ENCODE peak calls at places on chromosomes 4 and X, in seven cellular contexts. K is coronary artery; O is fibroblast of pulmonary artery; W is pancreas; S is CD8-positive, alpha-beta T cell; A is fibroblast of the aortic adventitia; N is transverse colon. M is an unnamed sample.

GRCh38 chr4:109826719-109827118 is 1.1 kb upstream of the RRH start:
- DNase-seq in W (no peak), S (no peak), N (no peak), O (peak; percentile 52), K (no peak), A (peak; percentile 53), M (peak; percentile 39)

GRCh38 chr4:56874166-56874565 is 33.5 kb upstream of the REST start:
- DNase-seq in K (no peak), A (no peak), N (peak; percentile 56), O (no peak), S (no peak), W (no peak), M (no peak)

GRCh38 chr4:62018537-62018936 is 818.4 kb downstream of the ADGRL3 start:
- DNase-seq in A (no peak), K (no peak), O (no peak), N (no peak), W (no peak), S (no peak), M (no peak)

GRCh38 chr4:175509320-175509719 is 302.7 kb downstream of the GPM6A start:
- DNase-seq in S (no peak), N (no peak), W (no peak), A (no peak), O (no peak), K (no peak), M (peak; percentile 7)

GRCh38 chrX:3231766-3232165 is 114.7 kb downstream of the MXRA5 start:
- DNase-seq in A (peak; percentile 9), S (no peak), K (no peak), N (no peak), O (no peak), W (no peak), M (no peak)

GRCh38 chr4:138184881-138185280 is 57.3 kb downstream of the SLC7A11 start:
- DNase-seq in A (no peak), O (no peak), N (no peak), K (no peak), W (no peak), S (no peak), M (no peak)

GRCh38 chrX:75086731-75087195 is 69.3 kb downstream of the ABCB7 start:
- DNase-seq in K (no peak), A (peak; percentile 36), N (no peak), O (peak; percentile 57), W (no peak), S (no peak), M (peak; percentile 39)

GRCh38 chr4:31964691-31965090 is 1244.5 kb downstream of the PCDH7 start:
- DNase-seq in S (no peak), K (no peak), O (no peak), A (no peak), W (no peak), N (no peak), M (no peak)

GRCh38 chr4:184750926-184751584 is 17.2 kb upstream of the CENPU start:
- DNase-seq in N (no peak), O (peak; percentile 39), W (no peak), K (no peak), A (peak; percentile 39), S (no peak), M (no peak)

GRCh38 chr4:186557061-186557460 is 1.7 kb upstream of the MTNR1A start:
- DNase-seq in N (no peak), S (no peak), W (no peak), A (no peak), K (no peak), O (peak; percentile 18), M (peak; percentile 28)

GRCh38 chr4:26909369-26909768 is 48.7 kb downstream of the STIM2 start:
- DNase-seq in K (no peak), W (no peak), A (no peak), O (peak; percentile 29), N (no peak), S (no peak), M (no peak)

GRCh38 chr4:32396504-32396903 is 1676.3 kb downstream of the PCDH7 start:
- DNase-seq in W (no peak), S (no peak), N (no peak), A (no peak), O (no peak), K (no peak), M (no peak)

GRCh38 chr4:169649545-169650226 is 29.3 kb downstream of the CLCN3 start:
- DNase-seq in S (no peak), W (peak; percentile 45), O (peak; percentile 45), K (no peak), A (peak; percentile 48), N (no peak), M (no peak)

GRCh38 chr4:89939994-89940393 is 45.3 kb downstream of the MMRN1 start:
- DNase-seq in S (no peak), K (no peak), A (no peak), N (no peak), W (peak; percentile 16), O (peak; percentile 39), M (no peak)

GRCh38 chr4:171433674-171434073 is 379.5 kb upstream of the GALNTL6 start:
- DNase-seq in O (no peak), N (no peak), W (no peak), S (no peak), K (no peak), A (no peak), M (no peak)

GRCh38 chr4:6771229-6771671 is 11.3 kb upstream of the KIAA0232 start:
- DNase-seq in A (peak; percentile 33), O (no peak), K (peak; percentile 96), N (no peak), S (no peak), W (peak; percentile 29), M (peak; percentile 12)

GRCh38 chrX:8868070-8868795 is 67.0 kb upstream of the FAM9A start:
- DNase-seq in A (peak; percentile 21), N (no peak), S (no peak), W (no peak), K (no peak), O (peak; percentile 82), M (peak; percentile 93)

GRCh38 chr4:12943069-12943468 is 541.1 kb downstream of the RAB28 start:
- DNase-seq in S (no peak), W (no peak), A (no peak), K (no peak), N (no peak), O (no peak), M (no peak)

GRCh38 chrX:71622347-71623104 is 4.2 kb upstream of the CXCR3 start:
- DNase-seq in S (peak; percentile 52), W (peak; percentile 63), K (no peak), A (peak; percentile 74), O (peak; percentile 77), N (peak; percentile 87), M (peak; percentile 56)

GRCh38 chrX:19789376-19789775 is 98.0 kb downstream of the SH3KBP1 start:
- DNase-seq in S (no peak), O (no peak), N (no peak), K (no peak), A (no peak), W (no peak), M (no peak)

GRCh38 chr4:159271857-159272256 is 169.0 kb downstream of the RAPGEF2 start:
- DNase-seq in K (no peak), N (no peak), W (no peak), O (no peak), A (no peak), S (no peak), M (no peak)

GRCh38 chr4:175833574-175834350 is 21.7 kb upstream of the GPM6A start:
- DNase-seq in N (no peak), W (no peak), K (no peak), S (no peak), O (no peak), A (no peak), M (no peak)

GRCh38 chr4:82969414-82969813 is 41.2 kb downstream of the LIN54 start:
- DNase-seq in O (no peak), W (no peak), A (no peak), N (no peak), S (no peak), K (no peak), M (no peak)

GRCh38 chr4:169922632-169923276 is 103.4 kb downstream of the MFAP3L start:
- DNase-seq in K (no peak), S (no peak), A (peak; percentile 40), W (no peak), N (no peak), O (peak; percentile 14), M (peak; percentile 23)

GRCh38 chrX:70754169-70754843 is 154.2 kb downstream of the TEX11 start:
- DNase-seq in O (no peak), N (no peak), S (no peak), W (no peak), A (no peak), K (no peak), M (no peak)

GRCh38 chr4:86359944-86360478 is at the start of gene MAPK10:
- DNase-seq in K (no peak), N (peak; percentile 57), A (peak; percentile 28), O (peak; percentile 94), S (no peak), W (peak; percentile 54), M (peak; percentile 85)

GRCh38 chr4:78551420-78552351 is at the start of gene ANXA3:
- DNase-seq in W (peak; percentile 42), K (no peak), N (peak; percentile 77), S (no peak), A (no peak), O (no peak), M (no peak)

DNA sequence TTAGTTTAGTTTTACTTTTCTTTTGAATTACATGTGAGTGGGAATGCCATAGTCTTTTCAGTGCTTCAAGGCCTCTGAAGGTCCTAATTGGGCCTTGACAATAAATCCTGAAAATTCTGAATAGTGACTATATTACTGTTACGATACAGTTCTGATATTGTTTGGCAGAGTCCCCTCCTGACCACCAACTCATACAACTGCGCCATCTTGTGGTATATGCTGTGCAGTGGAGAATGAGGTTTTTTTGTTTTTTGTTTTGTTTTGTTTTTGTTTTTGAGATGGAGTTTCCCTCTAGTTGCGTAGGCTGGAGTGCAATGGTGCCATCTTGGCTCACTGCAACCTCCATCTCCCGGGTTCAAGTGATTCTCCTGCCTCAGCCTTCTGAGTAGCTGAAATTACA is 56.6 kb upstream of the CHRDL1 start:
- DNase-seq in N (no peak), W (no peak), A (peak; percentile 21), O (peak; percentile 22), S (no peak), K (no peak), M (peak; percentile 33)
- TF ChIP-seq CTCF in N (peak; percentile 23), W (peak; percentile 59), A (peak; percentile 59), O (peak; percentile 53), S (no peak), K (no peak), M (peak; percentile 72)

GRCh38 chr4:76208005-76208765 is 5.4 kb downstream of the SCARB2 start:
- DNase-seq in O (peak; percentile 94), W (peak; percentile 77), A (peak; percentile 88), N (peak; percentile 82), S (no peak), K (peak; percentile 86), M (peak; percentile 93)
- H3K4me3 ChIP-seq in O (peak overlapping the region; percentile 44), W (no peak overlapping the region), A (peak overlapping the region; percentile 36), N (no peak overlapping the region), S (no peak overlapping the region), K (peak overlapping the region; percentile 58), M (peak overlapping the region; percentile 27)

GRCh38 chrX:132615396-132616131 is 126.7 kb upstream of the MBNL3 start:
- DNase-seq in N (peak; percentile 51), K (no peak), A (peak; percentile 38), W (peak; percentile 47), O (peak; percentile 53), S (no peak), M (peak; percentile 41)
- TF ChIP-seq CTCF in N (no peak), K (no peak), A (peak; percentile 40), W (peak; percentile 37), O (peak; percentile 42), S (peak; percentile 15), M (peak; percentile 39)

DNA sequence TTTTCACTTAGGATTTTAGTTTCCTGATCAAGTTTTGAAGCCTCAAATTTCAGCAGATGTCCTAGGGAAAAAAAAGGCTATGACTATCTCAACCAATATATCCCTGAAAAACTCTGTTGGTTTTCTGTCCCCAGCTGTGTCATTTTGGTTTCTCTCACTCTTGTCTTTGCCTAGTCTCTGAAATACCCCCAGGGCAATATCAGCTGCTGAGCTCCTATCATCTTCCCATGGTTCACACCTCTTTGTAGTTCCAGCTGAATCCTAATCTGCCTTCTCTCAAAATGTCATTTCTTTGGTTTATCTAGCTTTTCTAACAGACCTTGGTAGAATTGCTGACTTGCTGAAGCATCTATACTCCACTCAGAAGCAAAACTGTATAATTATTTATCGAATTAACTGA is 2370.5 kb downstream of the ARAP2 start:
- DNase-seq in S (no peak), A (no peak), W (no peak), O (no peak), N (no peak), K (no peak), M (no peak)
- H3K4me3 ChIP-seq in S (no peak overlapping the region), A (no peak overlapping the region), W (no peak overlapping the region), O (no peak overlapping the region), N (no peak overlapping the region), K (no peak overlapping the region), M (no peak overlapping the region)